ENCODE peak calls at places on chromosomes 2 and 18, in nine cellular contexts. W, M, P, J, S, I, U, R and Z are unnamed samples.

GRCh38 chr18:55323051-55323994 is 264.7 kb downstream of the TCF4 start:
- DNase-seq in W (no peak), M (no peak), P (peak; percentile 31), J (no peak), S (no peak), I (no peak), U (no peak), R (no peak), Z (no peak)

GRCh38 chr2:105708697-105709096 is 36.0 kb upstream of the NCK2 start:
- DNase-seq in W (no peak), M (no peak), P (no peak), J (no peak), S (no peak), I (no peak), U (no peak), R (no peak), Z (no peak)

GRCh38 chr2:239465017-239466001 is 64.5 kb upstream of the HDAC4 start:
- DNase-seq in W (no peak), M (peak; percentile 50), P (no peak), J (no peak), S (peak; percentile 70), I (no peak), U (peak; percentile 100), R (no peak), Z (peak; percentile 95)

GRCh38 chr2:214481204-214481603 is 70.3 kb downstream of the VWC2L start:
- DNase-seq in W (no peak), M (no peak), P (peak; percentile 66), J (no peak), S (no peak), I (no peak), U (no peak), R (no peak), Z (no peak)

GRCh38 chr2:229562472-229563127 is 151.8 kb downstream of the DNER start:
- DNase-seq in W (no peak), M (no peak), P (no peak), J (no peak), S (no peak), I (no peak), U (no peak), R (no peak), Z (no peak)

GRCh38 chr2:233473386-233473791 is 93.2 kb downstream of the USP40 start:
- DNase-seq in W (no peak), M (no peak), P (no peak), J (no peak), S (no peak), I (no peak), U (no peak), R (no peak), Z (peak; percentile 77)

GRCh38 chr2:56713161-56713676 is 529.4 kb downstream of the CCDC85A start:
- DNase-seq in W (no peak), M (no peak), P (peak; percentile 16), J (no peak), S (no peak), I (no peak), U (no peak), R (no peak), Z (no peak)

GRCh38 chr2:200761168-200761715 is 50.5 kb upstream of the BZW1 start:
- DNase-seq in W (no peak), M (no peak), P (peak; percentile 58), J (no peak), S (no peak), I (no peak), U (no peak), R (no peak), Z (no peak)

GRCh38 chr2:189587771-189588170 is 7.2 kb upstream of the SLC40A1 start:
- DNase-seq in W (no peak), M (no peak), P (no peak), J (no peak), S (no peak), I (no peak), U (no peak), R (no peak), Z (no peak)

GRCh38 chr2:190953257-190953656 is 60.7 kb downstream of the STAT1 start:
- DNase-seq in W (no peak), M (no peak), P (no peak), J (no peak), S (no peak), I (no peak), U (no peak), R (no peak), Z (no peak)

GRCh38 chr2:240922234-240922981 is 16.3 kb downstream of the CROCC2 start:
- DNase-seq in W (no peak), M (no peak), P (no peak), J (no peak), S (peak; percentile 5), I (no peak), U (no peak), R (peak; percentile 13), Z (peak; percentile 2)

GRCh38 chr2:128315122-128315828 is 3.4 kb downstream of the HS6ST1 start:
- DNase-seq in W (no peak), M (no peak), P (no peak), J (no peak), S (no peak), I (no peak), U (no peak), R (no peak), Z (peak; percentile 12)

DNA sequence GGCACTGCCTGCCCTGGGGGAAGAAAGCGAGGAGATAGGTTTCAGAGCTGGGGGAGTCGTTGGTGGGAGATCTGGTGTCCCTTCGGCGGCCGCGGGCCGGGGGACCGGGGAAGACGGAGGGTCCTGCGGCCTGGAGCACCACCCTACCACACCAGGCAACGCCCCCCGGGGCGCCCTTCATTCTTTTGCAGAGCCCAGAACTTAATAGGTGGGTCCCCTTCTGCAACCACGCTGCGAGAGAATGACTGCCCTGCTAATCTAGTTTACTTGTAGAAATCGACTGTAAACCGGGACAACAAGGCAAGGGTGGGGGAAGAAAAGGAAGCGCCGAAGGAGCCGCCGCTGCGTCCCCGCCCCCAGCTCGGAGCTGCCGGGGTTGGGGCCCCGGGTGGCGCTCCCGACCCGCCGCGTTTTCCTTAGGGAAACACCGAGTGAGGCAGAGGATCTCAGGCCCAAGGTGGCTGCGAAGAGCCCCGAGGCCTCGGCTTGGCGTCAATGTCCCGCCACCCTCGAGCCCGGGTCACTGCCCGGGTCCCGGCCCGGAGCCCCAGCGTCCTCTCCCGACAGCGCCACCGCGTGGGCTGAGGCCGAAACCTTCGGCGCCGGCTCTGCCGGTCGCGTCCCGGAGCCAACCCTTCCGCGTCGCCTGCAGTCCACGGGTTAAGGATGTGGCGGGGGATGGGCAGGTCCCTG is 5.4 kb upstream of the SATB2 start:
- DNase-seq in W (no peak), M (peak; percentile 75), P (peak; percentile 47), J (no peak), S (peak; percentile 90), I (peak; percentile 66), U (peak; percentile 95), R (peak; percentile 63), Z (peak; percentile 95)
- TF ChIP-seq POLR2A in W (no peak), M (no peak), P (no peak), J (no peak), S (peak; percentile 61), I (no peak), U (peak; percentile 9), R (no peak), Z (no peak)

DNA sequence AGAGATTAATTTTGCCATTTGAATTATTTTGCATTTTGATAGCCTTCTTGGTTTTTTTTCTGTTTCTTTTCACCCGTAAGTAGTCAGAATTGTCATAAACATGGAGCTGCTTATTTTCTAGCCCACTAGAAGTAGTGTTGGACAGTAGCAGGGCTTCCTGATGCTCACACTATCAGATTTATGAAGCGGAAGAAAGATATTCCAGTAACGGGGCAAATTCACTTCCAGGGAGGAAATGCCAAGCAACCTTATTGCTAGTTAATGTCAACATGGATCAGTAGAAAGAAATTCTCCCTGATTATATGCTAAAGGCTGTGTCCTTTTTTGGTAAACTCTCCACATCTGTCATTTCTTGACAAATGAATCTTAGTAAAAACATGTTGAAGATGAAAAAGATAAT is 19.2 kb upstream of the ADAM23 start:
- DNase-seq in W (no peak), M (no peak), P (no peak), J (no peak), S (no peak), I (no peak), U (no peak), R (no peak), Z (no peak)
- TF ChIP-seq POLR2A in W (no peak), M (no peak), P (no peak), J (no peak), S (no peak), I (no peak), U (no peak), R (no peak), Z (no peak)

GRCh38 chr2:210561482-210561881 is 5.1 kb downstream of the CPS1 start:
- DNase-seq in W (no peak), M (no peak), P (no peak), J (no peak), S (no peak), I (no peak), U (no peak), R (no peak), Z (no peak)
- TF ChIP-seq POLR2A in W (no peak), M (no peak), P (no peak), J (no peak), S (no peak), I (no peak), U (no peak), R (no peak), Z (no peak)

GRCh38 chr18:77099501-77100370 is 32.8 kb downstream of the MBP start:
- DNase-seq in W (no peak), M (no peak), P (no peak), J (no peak), S (no peak), I (no peak), U (no peak), R (no peak), Z (peak; percentile 80)

GRCh38 chr18:77103181-77103875 is 29.3 kb downstream of the MBP start:
- DNase-seq in W (no peak), M (no peak), P (peak; percentile 60), J (no peak), S (no peak), I (no peak), U (no peak), R (no peak), Z (peak; percentile 88)

GRCh38 chr18:77100751-77101355 is 31.7 kb downstream of the MBP start:
- DNase-seq in W (no peak), M (no peak), P (no peak), J (no peak), S (no peak), I (no peak), U (no peak), R (no peak), Z (peak; percentile 82)

GRCh38 chr18:77102246-77103040 is 30.1 kb downstream of the MBP start:
- DNase-seq in W (no peak), M (no peak), P (peak; percentile 93), J (no peak), S (no peak), I (peak; percentile 28), U (no peak), R (no peak), Z (no peak)

DNA sequence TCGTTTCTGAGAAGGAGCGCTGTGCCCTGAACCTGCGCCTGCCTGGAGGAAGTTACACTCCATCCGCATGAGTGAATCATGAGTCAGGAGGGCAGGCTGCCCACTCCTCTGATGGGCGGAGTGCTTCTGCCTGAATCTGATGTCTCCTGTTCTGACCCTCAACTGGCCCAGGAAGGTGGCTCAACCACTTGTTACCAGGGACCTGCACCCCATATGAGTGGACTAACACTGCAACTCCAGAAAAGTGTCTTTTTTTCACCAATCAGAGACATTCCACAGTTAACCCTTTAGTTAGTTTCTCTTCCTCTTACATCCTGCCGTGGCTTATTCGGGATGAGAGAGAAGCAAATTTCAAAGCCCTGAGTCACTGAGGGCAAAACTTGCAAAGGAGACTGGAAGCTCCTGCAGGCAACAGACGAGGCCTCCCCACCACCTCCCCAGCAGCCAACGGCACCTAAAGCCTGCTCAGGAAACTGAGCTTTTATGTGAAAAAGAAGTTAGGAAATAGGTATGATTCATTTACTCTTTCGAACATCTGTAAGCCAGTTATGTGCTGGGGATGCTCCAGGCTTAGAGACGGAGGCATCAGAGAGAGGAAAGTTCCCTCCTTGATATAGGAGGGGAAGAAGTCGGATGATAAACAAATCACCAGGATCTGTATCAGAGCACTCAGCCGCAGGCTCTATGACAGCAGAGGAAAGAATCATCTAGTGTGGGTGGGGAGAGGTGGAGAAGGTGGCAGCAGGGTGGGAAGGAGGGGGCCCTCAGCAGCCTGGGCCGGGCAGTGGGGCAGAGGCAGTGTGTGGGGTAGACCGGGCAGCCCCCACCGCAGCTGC is 31.0 kb downstream of the MBP start:
- DNase-seq in W (no peak), M (peak; percentile 90), P (peak; percentile 97), J (peak; percentile 89), S (peak; percentile 64), I (peak; percentile 64), U (peak; percentile 38), R (peak; percentile 86), Z (peak; percentile 97)
- TF ChIP-seq POLR2A in W (no peak), M (no peak), P (peak; percentile 41), J (no peak), S (peak; percentile 12), I (no peak), U (no peak), R (peak; percentile 14), Z (no peak)